ENCODE peak calls at places on chromosome 5, in ten cellular contexts. C is lung, A is ovary, O is AG08396, Q is amniotic stem cell, M is heart right ventricle, Y is RWPE1, I is H54, H is bronchial epithelial cell, X is kidney epithelial cell. B is an unnamed sample.

GRCh38 chr5:100889896-100890295 is 13.2 kb downstream of the ST8SIA4 start:
- DNase-seq in M (no peak), I (no peak), X (no peak), Q (no peak), H (no peak), C (no peak), O (no peak), Y (no peak), A (no peak), B (no peak)

GRCh38 chr5:178831049-178831448 is 28.7 kb upstream of the ZNF354B start:
- DNase-seq in I (no peak), Q (no peak), Y (no peak), H (no peak), X (no peak), A (no peak), M (no peak), C (no peak), O (no peak), B (no peak)

GRCh38 chr5:181189363-181189961 is 15.5 kb downstream of the TRIM7 start:
- DNase-seq in M (no peak), Y (no peak), H (no peak), I (no peak), Q (no peak), C (no peak), A (peak), O (no peak), X (no peak), B (peak)

GRCh38 chr5:551406-551805 is 27.2 kb upstream of the SLC9A3 start:
- DNase-seq in H (no peak), I (no peak), C (no peak), Y (no peak), Q (no peak), A (no peak), O (no peak), M (no peak), X (no peak), B (no peak)

GRCh38 chr5:180070726-180071417 is 687 bp downstream of the RNF130 start:
- DNase-seq in C (peak), A (no peak), H (peak), X (no peak), M (peak), Q (peak), Y (peak), I (peak), O (peak), B (no peak)

GRCh38 chr5:36734422-36734821 is 128.0 kb downstream of the SLC1A3 start:
- DNase-seq in Q (no peak), I (no peak), H (peak), O (no peak), A (no peak), X (no peak), M (no peak), C (no peak), Y (peak), B (no peak)

GRCh38 chr5:132215329-132215728 is 12.3 kb downstream of the P4HA2 start:
- DNase-seq in O (peak), Q (peak), C (peak), H (peak), X (peak), A (peak), M (peak), I (peak), Y (peak), B (no peak)

GRCh38 chr5:149441194-149441753 is 62.2 kb upstream of the IL17B start:
- DNase-seq in O (no peak), I (no peak), Y (no peak), A (no peak), X (no peak), Q (no peak), H (no peak), C (no peak), M (no peak), B (no peak)

GRCh38 chr5:55226027-55226933 is 835 bp downstream of the MCIDAS start:
- DNase-seq in I (peak), H (peak), O (peak), Y (peak), Q (no peak), A (peak), X (no peak), M (no peak), C (no peak), B (peak)

GRCh38 chr5:168494057-168494555 is 7.8 kb downstream of the RARS1 start:
- DNase-seq in O (no peak), I (no peak), X (no peak), M (no peak), Q (no peak), Y (no peak), H (no peak), A (no peak), C (no peak), B (no peak)

GRCh38 chr5:119435436-119436132 is 16.7 kb upstream of the HSD17B4 start:
- DNase-seq in X (peak), H (peak), Q (no peak), M (peak), I (no peak), Y (no peak), C (peak), O (no peak), A (no peak), B (peak)

GRCh38 chr5:1824903-1825841 is 24.0 kb downstream of the NDUFS6 start:
- DNase-seq in X (no peak), M (no peak), O (no peak), Y (no peak), I (no peak), C (no peak), H (no peak), A (no peak), Q (no peak), B (no peak)

GRCh38 chr5:29902859-29903258 is 1290.6 kb upstream of the CDH6 start:
- DNase-seq in A (no peak), Q (no peak), C (no peak), O (no peak), M (no peak), X (no peak), I (no peak), H (no peak), Y (no peak), B (no peak)

GRCh38 chr5:148760945-148761638 is 65.3 kb upstream of the ADRB2 start:
- DNase-seq in C (no peak), H (no peak), I (no peak), O (no peak), Y (no peak), A (no peak), X (no peak), M (no peak), Q (no peak), B (no peak)

B was measured in activated naive CD8-positive, alpha-beta T cell treated with anti-CD3 and anti-CD28 coated beads, Interleukin-2, amount 10 ng/mL, durations not matched to agents 7 days and 5 days.